ENCODE peak calls at places on chromosomes 11 and 22, in nine cellular contexts. One of them, this sample, is unnamed.

GRCh38 chr11:72141066-72141465 is 5.5 kb downstream of the FOLR3 start:
- DNase-seq in activated CD8-positive, alpha-beta T cell treated with anti-CD3 and anti-CD28 coated beads, Interleukin-2, amount 10 ng/mL, durations not matched to agents 7 days and 5 days: peak; percentile 31
- DNase-seq in spleen: no peak
- DNase-seq in T-helper 1 cell: no peak
- DNase-seq in activated CD8-positive, alpha-beta memory T cell treated with anti-CD3 and anti-CD28 coated beads for 48 hours: no peak
- DNase-seq in ACHN: peak; percentile 92
- DNase-seq in T-cell: no peak
- DNase-seq in activated CD4-positive, alpha-beta T cell treated with anti-CD3 and anti-CD28 coated beads, Interleukin-2, amount 10 ng/mL, durations not matched to agents 7 days and 5 days: peak; percentile 22
- DNase-seq in choroid plexus epithelial cell: peak; percentile 76
- DNase-seq in this sample: no peak

GRCh38 chr11:65719887-65720236 is 736 bp downstream of the RNASEH2C start:
- DNase-seq in spleen: no peak
- DNase-seq in activated CD4-positive, alpha-beta T cell treated with anti-CD3 and anti-CD28 coated beads, Interleukin-2, amount 10 ng/mL, durations not matched to agents 7 days and 5 days: peak; percentile 20
- DNase-seq in ACHN: no peak
- DNase-seq in T-helper 1 cell: no peak
- DNase-seq in T-cell: no peak
- DNase-seq in activated CD8-positive, alpha-beta memory T cell treated with anti-CD3 and anti-CD28 coated beads for 48 hours: no peak
- DNase-seq in activated CD8-positive, alpha-beta T cell treated with anti-CD3 and anti-CD28 coated beads, Interleukin-2, amount 10 ng/mL, durations not matched to agents 7 days and 5 days: peak; percentile 43
- DNase-seq in choroid plexus epithelial cell: peak; percentile 48
- DNase-seq in this sample: no peak

GRCh38 chr22:29702025-29702930 is 17.5 kb upstream of the CABP7 start:
- DNase-seq in T-helper 1 cell: no peak
- DNase-seq in activated CD8-positive, alpha-beta memory T cell treated with anti-CD3 and anti-CD28 coated beads for 48 hours: no peak
- DNase-seq in T-cell: no peak
- DNase-seq in activated CD8-positive, alpha-beta T cell treated with anti-CD3 and anti-CD28 coated beads, Interleukin-2, amount 10 ng/mL, durations not matched to agents 7 days and 5 days: no peak
- DNase-seq in activated CD4-positive, alpha-beta T cell treated with anti-CD3 and anti-CD28 coated beads, Interleukin-2, amount 10 ng/mL, durations not matched to agents 7 days and 5 days: no peak
- DNase-seq in ACHN: peak; percentile 44
- DNase-seq in choroid plexus epithelial cell: no peak
- DNase-seq in spleen: no peak
- DNase-seq in this sample: no peak

GRCh38 chr22:27690596-27690995 is 111.0 kb downstream of the MN1 start:
- DNase-seq in choroid plexus epithelial cell: no peak
- DNase-seq in activated CD8-positive, alpha-beta memory T cell treated with anti-CD3 and anti-CD28 coated beads for 48 hours: no peak
- DNase-seq in T-helper 1 cell: no peak
- DNase-seq in activated CD8-positive, alpha-beta T cell treated with anti-CD3 and anti-CD28 coated beads, Interleukin-2, amount 10 ng/mL, durations not matched to agents 7 days and 5 days: no peak
- DNase-seq in ACHN: no peak
- DNase-seq in T-cell: no peak
- DNase-seq in spleen: no peak
- DNase-seq in activated CD4-positive, alpha-beta T cell treated with anti-CD3 and anti-CD28 coated beads, Interleukin-2, amount 10 ng/mL, durations not matched to agents 7 days and 5 days: no peak
- DNase-seq in this sample: no peak

GRCh38 chr22:49415219-49415951 is 412.3 kb downstream of the BRD1 start:
- DNase-seq in spleen: no peak
- DNase-seq in T-helper 1 cell: no peak
- DNase-seq in activated CD4-positive, alpha-beta T cell treated with anti-CD3 and anti-CD28 coated beads, Interleukin-2, amount 10 ng/mL, durations not matched to agents 7 days and 5 days: no peak
- DNase-seq in choroid plexus epithelial cell: no peak
- DNase-seq in activated CD8-positive, alpha-beta T cell treated with anti-CD3 and anti-CD28 coated beads, Interleukin-2, amount 10 ng/mL, durations not matched to agents 7 days and 5 days: no peak
- DNase-seq in T-cell: no peak
- DNase-seq in activated CD8-positive, alpha-beta memory T cell treated with anti-CD3 and anti-CD28 coated beads for 48 hours: no peak
- DNase-seq in ACHN: no peak
- DNase-seq in this sample: peak; percentile 69

GRCh38 chr11:70615036-70615875 is 216.9 kb downstream of the CTTN start:
- DNase-seq in spleen: no peak
- DNase-seq in T-helper 1 cell: no peak
- DNase-seq in choroid plexus epithelial cell: no peak
- DNase-seq in activated CD4-positive, alpha-beta T cell treated with anti-CD3 and anti-CD28 coated beads, Interleukin-2, amount 10 ng/mL, durations not matched to agents 7 days and 5 days: no peak
- DNase-seq in T-cell: no peak
- DNase-seq in activated CD8-positive, alpha-beta T cell treated with anti-CD3 and anti-CD28 coated beads, Interleukin-2, amount 10 ng/mL, durations not matched to agents 7 days and 5 days: no peak
- DNase-seq in activated CD8-positive, alpha-beta memory T cell treated with anti-CD3 and anti-CD28 coated beads for 48 hours: no peak
- DNase-seq in ACHN: no peak
- DNase-seq in this sample: no peak

GRCh38 chr22:19592464-19592863 is 68.3 kb upstream of the CLDN5 start:
- DNase-seq in T-cell: no peak
- DNase-seq in activated CD4-positive, alpha-beta T cell treated with anti-CD3 and anti-CD28 coated beads, Interleukin-2, amount 10 ng/mL, durations not matched to agents 7 days and 5 days: no peak
- DNase-seq in T-helper 1 cell: no peak
- DNase-seq in activated CD8-positive, alpha-beta memory T cell treated with anti-CD3 and anti-CD28 coated beads for 48 hours: no peak
- DNase-seq in ACHN: no peak
- DNase-seq in activated CD8-positive, alpha-beta T cell treated with anti-CD3 and anti-CD28 coated beads, Interleukin-2, amount 10 ng/mL, durations not matched to agents 7 days and 5 days: no peak
- DNase-seq in choroid plexus epithelial cell: no peak
- DNase-seq in spleen: no peak
- DNase-seq in this sample: no peak

GRCh38 chr11:82775736-82776346 is 42.2 kb upstream of the FAM181B start:
- DNase-seq in activated CD8-positive, alpha-beta memory T cell treated with anti-CD3 and anti-CD28 coated beads for 48 hours: no peak
- DNase-seq in T-cell: no peak
- DNase-seq in activated CD4-positive, alpha-beta T cell treated with anti-CD3 and anti-CD28 coated beads, Interleukin-2, amount 10 ng/mL, durations not matched to agents 7 days and 5 days: peak; percentile 60
- DNase-seq in ACHN: peak; percentile 58
- DNase-seq in choroid plexus epithelial cell: peak; percentile 72
- DNase-seq in spleen: no peak
- DNase-seq in T-helper 1 cell: no peak
- DNase-seq in activated CD8-positive, alpha-beta T cell treated with anti-CD3 and anti-CD28 coated beads, Interleukin-2, amount 10 ng/mL, durations not matched to agents 7 days and 5 days: peak; percentile 57
- DNase-seq in this sample: no peak

GRCh38 chr11:3809624-3809928 is 1.2 kb downstream of the PGAP2 start:
- DNase-seq in T-helper 1 cell: no peak
- DNase-seq in ACHN: no peak
- DNase-seq in spleen: no peak
- DNase-seq in activated CD4-positive, alpha-beta T cell treated with anti-CD3 and anti-CD28 coated beads, Interleukin-2, amount 10 ng/mL, durations not matched to agents 7 days and 5 days: no peak
- DNase-seq in T-cell: no peak
- DNase-seq in activated CD8-positive, alpha-beta T cell treated with anti-CD3 and anti-CD28 coated beads, Interleukin-2, amount 10 ng/mL, durations not matched to agents 7 days and 5 days: no peak
- DNase-seq in activated CD8-positive, alpha-beta memory T cell treated with anti-CD3 and anti-CD28 coated beads for 48 hours: no peak
- DNase-seq in choroid plexus epithelial cell: no peak
- DNase-seq in this sample: peak; percentile 20

GRCh38 chr11:75146711-75147110 is 4.2 kb upstream of the SLCO2B1 start:
- DNase-seq in activated CD8-positive, alpha-beta memory T cell treated with anti-CD3 and anti-CD28 coated beads for 48 hours: no peak
- DNase-seq in spleen: no peak
- DNase-seq in ACHN: no peak
- DNase-seq in T-helper 1 cell: no peak
- DNase-seq in activated CD4-positive, alpha-beta T cell treated with anti-CD3 and anti-CD28 coated beads, Interleukin-2, amount 10 ng/mL, durations not matched to agents 7 days and 5 days: no peak
- DNase-seq in T-cell: no peak
- DNase-seq in choroid plexus epithelial cell: no peak
- DNase-seq in activated CD8-positive, alpha-beta T cell treated with anti-CD3 and anti-CD28 coated beads, Interleukin-2, amount 10 ng/mL, durations not matched to agents 7 days and 5 days: no peak
- DNase-seq in this sample: no peak

GRCh38 chr11:34632105-34632780 is 11.3 kb downstream of the EHF start:
- DNase-seq in activated CD4-positive, alpha-beta T cell treated with anti-CD3 and anti-CD28 coated beads, Interleukin-2, amount 10 ng/mL, durations not matched to agents 7 days and 5 days: no peak
- DNase-seq in choroid plexus epithelial cell: no peak
- DNase-seq in spleen: no peak
- DNase-seq in activated CD8-positive, alpha-beta memory T cell treated with anti-CD3 and anti-CD28 coated beads for 48 hours: no peak
- DNase-seq in activated CD8-positive, alpha-beta T cell treated with anti-CD3 and anti-CD28 coated beads, Interleukin-2, amount 10 ng/mL, durations not matched to agents 7 days and 5 days: no peak
- DNase-seq in T-helper 1 cell: no peak
- DNase-seq in ACHN: no peak
- DNase-seq in T-cell: no peak
- DNase-seq in this sample: no peak

GRCh38 chr11:78131956-78132355 is 7.5 kb downstream of the ALG8 start:
- DNase-seq in spleen: no peak
- DNase-seq in activated CD4-positive, alpha-beta T cell treated with anti-CD3 and anti-CD28 coated beads, Interleukin-2, amount 10 ng/mL, durations not matched to agents 7 days and 5 days: no peak
- DNase-seq in T-cell: no peak
- DNase-seq in activated CD8-positive, alpha-beta memory T cell treated with anti-CD3 and anti-CD28 coated beads for 48 hours: no peak
- DNase-seq in ACHN: no peak
- DNase-seq in T-helper 1 cell: no peak
- DNase-seq in activated CD8-positive, alpha-beta T cell treated with anti-CD3 and anti-CD28 coated beads, Interleukin-2, amount 10 ng/mL, durations not matched to agents 7 days and 5 days: no peak
- DNase-seq in choroid plexus epithelial cell: no peak
- DNase-seq in this sample: no peak

GRCh38 chr22:27726726-27727449 is 74.7 kb downstream of the MN1 start:
- DNase-seq in choroid plexus epithelial cell: peak; percentile 62
- DNase-seq in T-helper 1 cell: no peak
- DNase-seq in ACHN: peak; percentile 42
- DNase-seq in T-cell: no peak
- DNase-seq in activated CD4-positive, alpha-beta T cell treated with anti-CD3 and anti-CD28 coated beads, Interleukin-2, amount 10 ng/mL, durations not matched to agents 7 days and 5 days: no peak
- DNase-seq in spleen: no peak
- DNase-seq in activated CD8-positive, alpha-beta memory T cell treated with anti-CD3 and anti-CD28 coated beads for 48 hours: no peak
- DNase-seq in activated CD8-positive, alpha-beta T cell treated with anti-CD3 and anti-CD28 coated beads, Interleukin-2, amount 10 ng/mL, durations not matched to agents 7 days and 5 days: no peak
- DNase-seq in this sample: peak; percentile 92

GRCh38 chr11:69201764-69202370 is 46.1 kb downstream of the SMIM38 start:
- DNase-seq in T-helper 1 cell: no peak
- DNase-seq in ACHN: no peak
- DNase-seq in activated CD8-positive, alpha-beta memory T cell treated with anti-CD3 and anti-CD28 coated beads for 48 hours: no peak
- DNase-seq in activated CD8-positive, alpha-beta T cell treated with anti-CD3 and anti-CD28 coated beads, Interleukin-2, amount 10 ng/mL, durations not matched to agents 7 days and 5 days: no peak
- DNase-seq in choroid plexus epithelial cell: no peak
- DNase-seq in activated CD4-positive, alpha-beta T cell treated with anti-CD3 and anti-CD28 coated beads, Interleukin-2, amount 10 ng/mL, durations not matched to agents 7 days and 5 days: no peak
- DNase-seq in T-cell: no peak
- DNase-seq in spleen: no peak
- DNase-seq in this sample: peak; percentile 49

GRCh38 chr11:117823294-117823940 is 1.1 kb downstream of the FXYD2 start:
- DNase-seq in activated CD8-positive, alpha-beta T cell treated with anti-CD3 and anti-CD28 coated beads, Interleukin-2, amount 10 ng/mL, durations not matched to agents 7 days and 5 days: peak; percentile 74
- DNase-seq in activated CD8-positive, alpha-beta memory T cell treated with anti-CD3 and anti-CD28 coated beads for 48 hours: no peak
- DNase-seq in T-cell: peak; percentile 67
- DNase-seq in activated CD4-positive, alpha-beta T cell treated with anti-CD3 and anti-CD28 coated beads, Interleukin-2, amount 10 ng/mL, durations not matched to agents 7 days and 5 days: peak; percentile 37
- DNase-seq in spleen: peak; percentile 79
- DNase-seq in choroid plexus epithelial cell: no peak
- DNase-seq in T-helper 1 cell: no peak
- DNase-seq in ACHN: peak; percentile 60
- DNase-seq in this sample: peak; percentile 85

GRCh38 chr11:78208257-78209165 is 19.8 kb downstream of the USP35 start:
- DNase-seq in T-cell: no peak
- DNase-seq in ACHN: no peak
- DNase-seq in spleen: peak; percentile 51
- DNase-seq in activated CD8-positive, alpha-beta T cell treated with anti-CD3 and anti-CD28 coated beads, Interleukin-2, amount 10 ng/mL, durations not matched to agents 7 days and 5 days: no peak
- DNase-seq in activated CD8-positive, alpha-beta memory T cell treated with anti-CD3 and anti-CD28 coated beads for 48 hours: no peak
- DNase-seq in activated CD4-positive, alpha-beta T cell treated with anti-CD3 and anti-CD28 coated beads, Interleukin-2, amount 10 ng/mL, durations not matched to agents 7 days and 5 days: no peak
- DNase-seq in T-helper 1 cell: no peak
- DNase-seq in choroid plexus epithelial cell: peak; percentile 17
- DNase-seq in this sample: no peak

GRCh38 chr11:2275334-2276279 is 5.2 kb upstream of the ASCL2 start:
- DNase-seq in T-cell: no peak
- DNase-seq in activated CD8-positive, alpha-beta memory T cell treated with anti-CD3 and anti-CD28 coated beads for 48 hours: no peak
- DNase-seq in activated CD8-positive, alpha-beta T cell treated with anti-CD3 and anti-CD28 coated beads, Interleukin-2, amount 10 ng/mL, durations not matched to agents 7 days and 5 days: no peak
- DNase-seq in ACHN: no peak
- DNase-seq in T-helper 1 cell: no peak
- DNase-seq in choroid plexus epithelial cell: no peak
- DNase-seq in activated CD4-positive, alpha-beta T cell treated with anti-CD3 and anti-CD28 coated beads, Interleukin-2, amount 10 ng/mL, durations not matched to agents 7 days and 5 days: no peak
- DNase-seq in spleen: no peak
- DNase-seq in this sample: peak; percentile 53

GRCh38 chr11:88508808-88509581 is 171.5 kb upstream of the CTSC start:
- DNase-seq in T-cell: no peak
- DNase-seq in spleen: peak; percentile 75
- DNase-seq in activated CD4-positive, alpha-beta T cell treated with anti-CD3 and anti-CD28 coated beads, Interleukin-2, amount 10 ng/mL, durations not matched to agents 7 days and 5 days: peak; percentile 14
- DNase-seq in activated CD8-positive, alpha-beta memory T cell treated with anti-CD3 and anti-CD28 coated beads for 48 hours: no peak
- DNase-seq in activated CD8-positive, alpha-beta T cell treated with anti-CD3 and anti-CD28 coated beads, Interleukin-2, amount 10 ng/mL, durations not matched to agents 7 days and 5 days: peak; percentile 28
- DNase-seq in ACHN: peak; percentile 61
- DNase-seq in choroid plexus epithelial cell: peak; percentile 23
- DNase-seq in T-helper 1 cell: no peak
- DNase-seq in this sample: peak; percentile 81

GRCh38 chr11:69301491-69302401 is 7.8 kb downstream of the MYEOV start:
- DNase-seq in choroid plexus epithelial cell: no peak
- DNase-seq in activated CD8-positive, alpha-beta memory T cell treated with anti-CD3 and anti-CD28 coated beads for 48 hours: no peak
- DNase-seq in activated CD8-positive, alpha-beta T cell treated with anti-CD3 and anti-CD28 coated beads, Interleukin-2, amount 10 ng/mL, durations not matched to agents 7 days and 5 days: no peak
- DNase-seq in spleen: no peak
- DNase-seq in activated CD4-positive, alpha-beta T cell treated with anti-CD3 and anti-CD28 coated beads, Interleukin-2, amount 10 ng/mL, durations not matched to agents 7 days and 5 days: no peak
- DNase-seq in T-cell: no peak
- DNase-seq in ACHN: peak; percentile 93
- DNase-seq in T-helper 1 cell: no peak
- DNase-seq in this sample: no peak

GRCh38 chr11:75283391-75283931 is 42.9 kb downstream of the TPBGL start:
- DNase-seq in activated CD8-positive, alpha-beta T cell treated with anti-CD3 and anti-CD28 coated beads, Interleukin-2, amount 10 ng/mL, durations not matched to agents 7 days and 5 days: no peak
- DNase-seq in T-helper 1 cell: no peak
- DNase-seq in activated CD8-positive, alpha-beta memory T cell treated with anti-CD3 and anti-CD28 coated beads for 48 hours: no peak
- DNase-seq in spleen: no peak
- DNase-seq in choroid plexus epithelial cell: no peak
- DNase-seq in activated CD4-positive, alpha-beta T cell treated with anti-CD3 and anti-CD28 coated beads, Interleukin-2, amount 10 ng/mL, durations not matched to agents 7 days and 5 days: no peak
- DNase-seq in T-cell: no peak
- DNase-seq in ACHN: no peak
- DNase-seq in this sample: no peak

GRCh38 chr22:39363751-39364484 is 14.1 kb downstream of the SYNGR1 start:
- DNase-seq in choroid plexus epithelial cell: no peak
- DNase-seq in ACHN: no peak
- DNase-seq in T-helper 1 cell: no peak
- DNase-seq in T-cell: no peak
- DNase-seq in activated CD8-positive, alpha-beta memory T cell treated with anti-CD3 and anti-CD28 coated beads for 48 hours: no peak
- DNase-seq in spleen: no peak
- DNase-seq in activated CD8-positive, alpha-beta T cell treated with anti-CD3 and anti-CD28 coated beads, Interleukin-2, amount 10 ng/mL, durations not matched to agents 7 days and 5 days: no peak
- DNase-seq in activated CD4-positive, alpha-beta T cell treated with anti-CD3 and anti-CD28 coated beads, Interleukin-2, amount 10 ng/mL, durations not matched to agents 7 days and 5 days: no peak
- DNase-seq in this sample: no peak

GRCh38 chr22:45455212-45455611 is 41.7 kb downstream of the RIBC2 start:
- DNase-seq in activated CD8-positive, alpha-beta memory T cell treated with anti-CD3 and anti-CD28 coated beads for 48 hours: no peak
- DNase-seq in choroid plexus epithelial cell: no peak
- DNase-seq in activated CD8-positive, alpha-beta T cell treated with anti-CD3 and anti-CD28 coated beads, Interleukin-2, amount 10 ng/mL, durations not matched to agents 7 days and 5 days: no peak
- DNase-seq in activated CD4-positive, alpha-beta T cell treated with anti-CD3 and anti-CD28 coated beads, Interleukin-2, amount 10 ng/mL, durations not matched to agents 7 days and 5 days: no peak
- DNase-seq in T-cell: no peak
- DNase-seq in T-helper 1 cell: no peak
- DNase-seq in ACHN: no peak
- DNase-seq in spleen: no peak
- DNase-seq in this sample: no peak

GRCh38 chr11:94762208-94762607 is 5.9 kb upstream of the AMOTL1 start:
- DNase-seq in spleen: no peak
- DNase-seq in ACHN: peak; percentile 33
- DNase-seq in choroid plexus epithelial cell: no peak
- DNase-seq in activated CD8-positive, alpha-beta T cell treated with anti-CD3 and anti-CD28 coated beads, Interleukin-2, amount 10 ng/mL, durations not matched to agents 7 days and 5 days: peak; percentile 28
- DNase-seq in activated CD8-positive, alpha-beta memory T cell treated with anti-CD3 and anti-CD28 coated beads for 48 hours: no peak
- DNase-seq in T-cell: no peak
- DNase-seq in T-helper 1 cell: no peak
- DNase-seq in activated CD4-positive, alpha-beta T cell treated with anti-CD3 and anti-CD28 coated beads, Interleukin-2, amount 10 ng/mL, durations not matched to agents 7 days and 5 days: no peak
- DNase-seq in this sample: no peak

GRCh38 chr11:408154-409007 is 6.4 kb downstream of the SIGIRR start:
- DNase-seq in ACHN: no peak
- DNase-seq in activated CD4-positive, alpha-beta T cell treated with anti-CD3 and anti-CD28 coated beads, Interleukin-2, amount 10 ng/mL, durations not matched to agents 7 days and 5 days: no peak
- DNase-seq in T-helper 1 cell: no peak
- DNase-seq in choroid plexus epithelial cell: no peak
- DNase-seq in spleen: no peak
- DNase-seq in activated CD8-positive, alpha-beta memory T cell treated with anti-CD3 and anti-CD28 coated beads for 48 hours: no peak
- DNase-seq in activated CD8-positive, alpha-beta T cell treated with anti-CD3 and anti-CD28 coated beads, Interleukin-2, amount 10 ng/mL, durations not matched to agents 7 days and 5 days: no peak
- DNase-seq in T-cell: no peak
- DNase-seq in this sample: no peak

GRCh38 chr22:40407021-40407761 is 36.8 kb downstream of the SGSM3 start:
- DNase-seq in ACHN: no peak
- DNase-seq in T-helper 1 cell: no peak
- DNase-seq in choroid plexus epithelial cell: no peak
- DNase-seq in T-cell: no peak
- DNase-seq in spleen: peak; percentile 76
- DNase-seq in activated CD8-positive, alpha-beta T cell treated with anti-CD3 and anti-CD28 coated beads, Interleukin-2, amount 10 ng/mL, durations not matched to agents 7 days and 5 days: no peak
- DNase-seq in activated CD8-positive, alpha-beta memory T cell treated with anti-CD3 and anti-CD28 coated beads for 48 hours: no peak
- DNase-seq in activated CD4-positive, alpha-beta T cell treated with anti-CD3 and anti-CD28 coated beads, Interleukin-2, amount 10 ng/mL, durations not matched to agents 7 days and 5 days: no peak
- DNase-seq in this sample: no peak

GRCh38 chr11:118398797-118399564 is 2.4 kb upstream of the ATP5MG start:
- DNase-seq in activated CD8-positive, alpha-beta T cell treated with anti-CD3 and anti-CD28 coated beads, Interleukin-2, amount 10 ng/mL, durations not matched to agents 7 days and 5 days: peak; percentile 80
- DNase-seq in spleen: no peak
- DNase-seq in choroid plexus epithelial cell: peak; percentile 44
- DNase-seq in activated CD8-positive, alpha-beta memory T cell treated with anti-CD3 and anti-CD28 coated beads for 48 hours: no peak
- DNase-seq in ACHN: no peak
- DNase-seq in activated CD4-positive, alpha-beta T cell treated with anti-CD3 and anti-CD28 coated beads, Interleukin-2, amount 10 ng/mL, durations not matched to agents 7 days and 5 days: peak; percentile 84
- DNase-seq in T-helper 1 cell: peak; percentile 58
- DNase-seq in T-cell: peak; percentile 82
- DNase-seq in this sample: no peak

GRCh38 chr11:100619484-100619883 is 67.6 kb upstream of the ARHGAP42 start:
- DNase-seq in T-cell: no peak
- DNase-seq in ACHN: no peak
- DNase-seq in T-helper 1 cell: no peak
- DNase-seq in spleen: no peak
- DNase-seq in activated CD8-positive, alpha-beta memory T cell treated with anti-CD3 and anti-CD28 coated beads for 48 hours: no peak
- DNase-seq in activated CD8-positive, alpha-beta T cell treated with anti-CD3 and anti-CD28 coated beads, Interleukin-2, amount 10 ng/mL, durations not matched to agents 7 days and 5 days: no peak
- DNase-seq in activated CD4-positive, alpha-beta T cell treated with anti-CD3 and anti-CD28 coated beads, Interleukin-2, amount 10 ng/mL, durations not matched to agents 7 days and 5 days: no peak
- DNase-seq in choroid plexus epithelial cell: peak; percentile 63
- DNase-seq in this sample: no peak

GRCh38 chr11:31640611-31641010 is 131.0 kb downstream of the ELP4 start:
- DNase-seq in T-cell: no peak
- DNase-seq in ACHN: no peak
- DNase-seq in activated CD8-positive, alpha-beta memory T cell treated with anti-CD3 and anti-CD28 coated beads for 48 hours: no peak
- DNase-seq in activated CD8-positive, alpha-beta T cell treated with anti-CD3 and anti-CD28 coated beads, Interleukin-2, amount 10 ng/mL, durations not matched to agents 7 days and 5 days: no peak
- DNase-seq in choroid plexus epithelial cell: no peak
- DNase-seq in spleen: no peak
- DNase-seq in T-helper 1 cell: no peak
- DNase-seq in activated CD4-positive, alpha-beta T cell treated with anti-CD3 and anti-CD28 coated beads, Interleukin-2, amount 10 ng/mL, durations not matched to agents 7 days and 5 days: no peak
- DNase-seq in this sample: no peak

GRCh38 chr11:122633219-122633829 is 22.2 kb upstream of the UBASH3B start:
- DNase-seq in T-helper 1 cell: no peak
- DNase-seq in T-cell: no peak
- DNase-seq in activated CD4-positive, alpha-beta T cell treated with anti-CD3 and anti-CD28 coated beads, Interleukin-2, amount 10 ng/mL, durations not matched to agents 7 days and 5 days: no peak
- DNase-seq in ACHN: peak; percentile 58
- DNase-seq in activated CD8-positive, alpha-beta memory T cell treated with anti-CD3 and anti-CD28 coated beads for 48 hours: no peak
- DNase-seq in activated CD8-positive, alpha-beta T cell treated with anti-CD3 and anti-CD28 coated beads, Interleukin-2, amount 10 ng/mL, durations not matched to agents 7 days and 5 days: peak; percentile 46
- DNase-seq in spleen: no peak
- DNase-seq in choroid plexus epithelial cell: peak; percentile 88
- DNase-seq in this sample: no peak

GRCh38 chr11:120601566-120601965 is 90.0 kb downstream of the GRIK4 start:
- DNase-seq in activated CD4-positive, alpha-beta T cell treated with anti-CD3 and anti-CD28 coated beads, Interleukin-2, amount 10 ng/mL, durations not matched to agents 7 days and 5 days: no peak
- DNase-seq in activated CD8-positive, alpha-beta memory T cell treated with anti-CD3 and anti-CD28 coated beads for 48 hours: no peak
- DNase-seq in T-cell: no peak
- DNase-seq in spleen: no peak
- DNase-seq in T-helper 1 cell: no peak
- DNase-seq in ACHN: no peak
- DNase-seq in activated CD8-positive, alpha-beta T cell treated with anti-CD3 and anti-CD28 coated beads, Interleukin-2, amount 10 ng/mL, durations not matched to agents 7 days and 5 days: no peak
- DNase-seq in choroid plexus epithelial cell: peak; percentile 35
- DNase-seq in this sample: no peak

GRCh38 chr22:45597460-45598192 is 74.0 kb upstream of the ATXN10 start:
- DNase-seq in activated CD8-positive, alpha-beta T cell treated with anti-CD3 and anti-CD28 coated beads, Interleukin-2, amount 10 ng/mL, durations not matched to agents 7 days and 5 days: no peak
- DNase-seq in choroid plexus epithelial cell: no peak
- DNase-seq in spleen: peak; percentile 41
- DNase-seq in activated CD8-positive, alpha-beta memory T cell treated with anti-CD3 and anti-CD28 coated beads for 48 hours: no peak
- DNase-seq in ACHN: no peak
- DNase-seq in T-cell: no peak
- DNase-seq in activated CD4-positive, alpha-beta T cell treated with anti-CD3 and anti-CD28 coated beads, Interleukin-2, amount 10 ng/mL, durations not matched to agents 7 days and 5 days: no peak
- DNase-seq in T-helper 1 cell: no peak
- DNase-seq in this sample: no peak

This sample was measured in posterior vena cava.